ENCODE peak calls at places on chromosome 12, in five cellular contexts. K is stimulated activated naive CD4-positive, alpha-beta T cell; I is NCI-H460; J is NCI-H1417 treated with DMSO at 0.1 percent for 48 hours; W is epithelial cell of esophagus. R is an unnamed sample.

GRCh38 chr12:68612245-68612644 is 1.5 kb downstream of the RAP1B start:
- DNase-seq in K (no peak), I (no peak), J (no peak), W (peak), R (no peak)

GRCh38 chr12:47032644-47033043 is 46.8 kb upstream of the PCED1B start:
- DNase-seq in K (peak), I (peak), J (peak), W (peak), R (no peak)

GRCh38 chr12:82758743-82759142 is 72.0 kb downstream of the TMTC2 start:
- DNase-seq in K (no peak), I (no peak), J (peak), W (peak), R (no peak)

GRCh38 chr12:77231548-77231947 is 166.2 kb upstream of the E2F7 start:
- DNase-seq in K (no peak), I (no peak), J (no peak), W (peak), R (no peak)

GRCh38 chr12:40158592-40159111 is 52.8 kb upstream of the SLC2A13 start:
- DNase-seq in K (no peak), I (no peak), J (no peak), W (peak), R (peak)

GRCh38 chr12:52524898-52525591 is 4.9 kb upstream of the KRT5 start:
- DNase-seq in K (no peak), I (no peak), J (no peak), W (peak), R (no peak)

GRCh38 chr12:34210183-34210582 is 187.9 kb downstream of the ALG10 start:
- DNase-seq in K (no peak), I (no peak), J (no peak), W (no peak), R (no peak)

GRCh38 chr12:20450591-20450990 is 82.3 kb downstream of the PDE3A start:
- DNase-seq in K (no peak), I (no peak), J (no peak), W (no peak), R (no peak)

GRCh38 chr12:124399622-124400021 is 104.7 kb downstream of the RFLNA start:
- DNase-seq in K (peak), I (no peak), J (no peak), W (peak), R (no peak)

GRCh38 chr12:108875682-108876361 is 4.1 kb upstream of the DAO start:
- DNase-seq in K (no peak), I (no peak), J (no peak), W (no peak), R (no peak)

GRCh38 chr12:128570191-128571065 is 253.3 kb downstream of the SLC15A4 start:
- DNase-seq in K (no peak), I (no peak), J (no peak), W (no peak), R (no peak)

GRCh38 chr12:110109037-110109836 is 14.9 kb upstream of the IFT81 start:
- DNase-seq in K (no peak), I (no peak), J (no peak), W (peak), R (no peak)

GRCh38 chr12:91989143-91989542 is 156.5 kb downstream of the BTG1 start:
- DNase-seq in K (no peak), I (no peak), J (no peak), W (no peak), R (no peak)

GRCh38 chr12:122753213-122753571 is 568 bp downstream of the DENR start:
- DNase-seq in K (peak), I (no peak), J (no peak), W (no peak), R (no peak)

GRCh38 chr12:90543393-90543792 is 411.6 kb downstream of the CCER1 start:
- DNase-seq in K (no peak), I (no peak), J (no peak), W (peak), R (no peak)

GRCh38 chr12:14768823-14769405 is 34.4 kb downstream of the WBP11 start:
- DNase-seq in K (peak), I (no peak), J (no peak), W (peak), R (no peak)

GRCh38 chr12:31369712-31370521 is 44.0 kb upstream of the SINHCAF start:
- DNase-seq in K (no peak), I (peak), J (no peak), W (peak), R (no peak)

GRCh38 chr12:89474615-89475014 is 50.0 kb downstream of the GALNT4 start:
- DNase-seq in K (no peak), I (no peak), J (no peak), W (no peak), R (no peak)

GRCh38 chr12:118606690-118607089 is 230.3 kb downstream of the SUDS3 start:
- DNase-seq in K (no peak), I (no peak), J (no peak), W (no peak), R (no peak)

GRCh38 chr12:52221912-52222457 is 11.1 kb upstream of the KRT7 start:
- DNase-seq in K (no peak), I (no peak), J (no peak), W (peak), R (no peak)

GRCh38 chr12:3493225-3494049 is 2.4 kb downstream of the PRMT8 start:
- DNase-seq in K (no peak), I (no peak), J (no peak), W (no peak), R (no peak)

GRCh38 chr12:130709151-130710000 is 6.7 kb downstream of the RIMBP2 start:
- DNase-seq in K (no peak), I (no peak), J (no peak), W (no peak), R (no peak)

GRCh38 chr12:124837958-124838803 is 25.5 kb downstream of the SCARB1 start:
- DNase-seq in K (no peak), I (peak), J (no peak), W (peak), R (no peak)

GRCh38 chr12:10235761-10236631 is 23.3 kb downstream of the GABARAPL1 start:
- DNase-seq in K (peak), I (peak), J (no peak), W (peak), R (no peak)

GRCh38 chr12:15589328-15590032 is 199.7 kb downstream of the EPS8 start:
- DNase-seq in K (no peak), I (no peak), J (no peak), W (no peak), R (no peak)

GRCh38 chr12:57722716-57723629 is 15.6 kb downstream of the AGAP2 start:
- DNase-seq in K (no peak), I (no peak), J (no peak), W (no peak), R (no peak)

GRCh38 chr12:94299846-94300245 is 151.5 kb downstream of the PLXNC1 start:
- DNase-seq in K (no peak), I (no peak), J (no peak), W (no peak), R (no peak)

GRCh38 chr12:112705037-112705632 is 86.4 kb upstream of the RPH3A start:
- DNase-seq in K (no peak), I (peak), J (no peak), W (peak), R (no peak)

GRCh38 chr12:60035835-60036234 is 440.0 kb downstream of the SLC16A7 start:
- DNase-seq in K (no peak), I (no peak), J (no peak), W (peak), R (no peak)

GRCh38 chr12:31594681-31595080 is 3.7 kb upstream of the DENND5B start:
- DNase-seq in K (no peak), I (no peak), J (no peak), W (no peak), R (no peak)

GRCh38 chr12:70364695-70365397 is 1.2 kb upstream of the KCNMB4 start:
- DNase-seq in K (no peak), I (no peak), J (no peak), W (no peak), R (no peak)

GRCh38 chr12:109783965-109784244 is 49.3 kb downstream of the TRPV4 start:
- DNase-seq in K (no peak), I (no peak), J (no peak), W (peak), R (no peak)

GRCh38 chr12:2406903-2407302 is 354.1 kb downstream of the CACNA1C start:
- DNase-seq in K (no peak), I (no peak), J (no peak), W (no peak), R (no peak)

R was measured in NCI-H187 treated with DMSO at 0.1 percent for 48 hours.